ENCODE peak calls at places on chromosomes 4 and X, in seven cellular contexts. X is suprapubic skin, Z is right lobe of liver, H is uterus, D is HCT116, W is lower leg skin, R is adrenal gland. Q is an unnamed sample.
A peak's percentile ranks its signal among the peaks of the same experiment; 100 is the strongest.

GRCh38 chrX:15598031-15598430 is 2.7 kb downstream of the ACE2 start:
- DNase-seq in X (no peak), Z (no peak), H (no peak), D (no peak), W (no peak), R (no peak), Q (no peak)

GRCh38 chr4:24930136-24930535 is 17.3 kb upstream of the CCDC149 start:
- DNase-seq in X (no peak), Z (no peak), H (no peak), D (no peak), W (no peak), R (no peak), Q (no peak)

GRCh38 chrX:13387656-13388421 is 68.0 kb upstream of the ATXN3L start:
- DNase-seq in X (no peak), Z (no peak), H (no peak), D (no peak), W (no peak), R (no peak), Q (no peak)

GRCh38 chr4:183996868-183997267 is 91.8 kb downstream of the STOX2 start:
- DNase-seq in X (no peak), Z (no peak), H (no peak), D (no peak), W (no peak), R (no peak), Q (no peak)

GRCh38 chr4:180058731-180059215 is 2184.4 kb upstream of the TENM3 start:
- DNase-seq in X (no peak), Z (peak; percentile 43), H (no peak), D (no peak), W (no peak), R (peak; percentile 91), Q (peak; percentile 16)

GRCh38 chr4:6688879-6689505 is 4.7 kb upstream of the S100P start:
- DNase-seq in X (no peak), Z (no peak), H (no peak), D (peak; percentile 75), W (no peak), R (peak; percentile 43), Q (peak; percentile 81)

GRCh38 chr4:10554694-10555093 is 97.5 kb upstream of the ZNF518B start:
- DNase-seq in X (no peak), Z (peak; percentile 48), H (peak; percentile 27), D (peak; percentile 56), W (peak; percentile 58), R (peak; percentile 56), Q (peak; percentile 11)

GRCh38 chr4:156237192-156237591 is 283.5 kb upstream of the CTSO start:
- DNase-seq in X (no peak), Z (no peak), H (no peak), D (no peak), W (no peak), R (no peak), Q (no peak)

GRCh38 chr4:140935259-140935658 is 179.1 kb upstream of the TBC1D9 start:
- DNase-seq in X (no peak), Z (no peak), H (peak; percentile 45), D (no peak), W (no peak), R (peak; percentile 65), Q (no peak)

GRCh38 chr4:129394635-129395034 is 298.7 kb downstream of the C4orf33 start:
- DNase-seq in X (no peak), Z (no peak), H (no peak), D (no peak), W (no peak), R (no peak), Q (no peak)

GRCh38 chr4:188127157-188127874 is 11.9 kb upstream of the TRIML1 start:
- DNase-seq in X (no peak), Z (no peak), H (no peak), D (peak; percentile 86), W (no peak), R (peak; percentile 76), Q (peak; percentile 35)

GRCh38 chr4:105283501-105283900 is 136.8 kb downstream of the TET2 start:
- DNase-seq in X (no peak), Z (no peak), H (no peak), D (no peak), W (no peak), R (no peak), Q (no peak)

GRCh38 chr4:150387983-150388382 is 194.0 kb upstream of the MAB21L2 start:
- DNase-seq in X (no peak), Z (no peak), H (no peak), D (no peak), W (no peak), R (no peak), Q (no peak)

GRCh38 chr4:54016504-54016903 is 47.9 kb downstream of the CHIC2 start:
- DNase-seq in X (no peak), Z (no peak), H (no peak), D (no peak), W (no peak), R (no peak), Q (no peak)

GRCh38 chr4:11931266-11931665 is 502.6 kb upstream of the HS3ST1 start:
- DNase-seq in X (no peak), Z (no peak), H (no peak), D (no peak), W (no peak), R (no peak), Q (no peak)

GRCh38 chrX:72620550-72621145 is 48.0 kb upstream of the HDAC8 start:
- DNase-seq in X (no peak), Z (no peak), H (peak; percentile 72), D (peak; percentile 74), W (peak; percentile 21), R (peak; percentile 89), Q (peak; percentile 26)

GRCh38 chrX:107684956-107685385 is 56.7 kb downstream of the PRPS1 start:
- DNase-seq in X (peak; percentile 88), Z (peak; percentile 63), H (peak; percentile 81), D (no peak), W (peak; percentile 87), R (peak; percentile 63), Q (no peak)

GRCh38 chr4:123256006-123256405 is 140.6 kb upstream of the SPRY1 start:
- DNase-seq in X (no peak), Z (no peak), H (no peak), D (no peak), W (no peak), R (no peak), Q (no peak)

GRCh38 chr4:3225946-3226345 is 23.0 kb upstream of the MSANTD1 start:
- DNase-seq in X (no peak), Z (no peak), H (no peak), D (no peak), W (no peak), R (peak; percentile 33), Q (no peak)

GRCh38 chrX:68693481-68694410 is 46.3 kb downstream of the STARD8 start:
- DNase-seq in X (peak; percentile 76), Z (peak; percentile 92), H (peak; percentile 80), D (no peak), W (peak; percentile 49), R (peak; percentile 81), Q (peak; percentile 57)

GRCh38 chrX:68696267-68696666 is 48.8 kb downstream of the STARD8 start:
- DNase-seq in X (no peak), Z (no peak), H (no peak), D (no peak), W (no peak), R (no peak), Q (no peak)

GRCh38 chrX:68692651-68693050 is 45.2 kb downstream of the STARD8 start:
- DNase-seq in X (no peak), Z (no peak), H (no peak), D (no peak), W (no peak), R (no peak), Q (no peak)

GRCh38 chrX:68695206-68695845 is 47.9 kb downstream of the STARD8 start:
- DNase-seq in X (no peak), Z (no peak), H (no peak), D (no peak), W (no peak), R (no peak), Q (peak; percentile 50)

GRCh38 chrX:68694429-68695205 is 47.2 kb downstream of the STARD8 start:
- DNase-seq in X (no peak), Z (peak; percentile 59), H (no peak), D (no peak), W (no peak), R (no peak), Q (peak; percentile 37)
- TF ChIP-seq POLR2A in X (no peak), Z (no peak), H (no peak), D (no peak), W (no peak), R (no peak), Q (no peak)

DNA sequence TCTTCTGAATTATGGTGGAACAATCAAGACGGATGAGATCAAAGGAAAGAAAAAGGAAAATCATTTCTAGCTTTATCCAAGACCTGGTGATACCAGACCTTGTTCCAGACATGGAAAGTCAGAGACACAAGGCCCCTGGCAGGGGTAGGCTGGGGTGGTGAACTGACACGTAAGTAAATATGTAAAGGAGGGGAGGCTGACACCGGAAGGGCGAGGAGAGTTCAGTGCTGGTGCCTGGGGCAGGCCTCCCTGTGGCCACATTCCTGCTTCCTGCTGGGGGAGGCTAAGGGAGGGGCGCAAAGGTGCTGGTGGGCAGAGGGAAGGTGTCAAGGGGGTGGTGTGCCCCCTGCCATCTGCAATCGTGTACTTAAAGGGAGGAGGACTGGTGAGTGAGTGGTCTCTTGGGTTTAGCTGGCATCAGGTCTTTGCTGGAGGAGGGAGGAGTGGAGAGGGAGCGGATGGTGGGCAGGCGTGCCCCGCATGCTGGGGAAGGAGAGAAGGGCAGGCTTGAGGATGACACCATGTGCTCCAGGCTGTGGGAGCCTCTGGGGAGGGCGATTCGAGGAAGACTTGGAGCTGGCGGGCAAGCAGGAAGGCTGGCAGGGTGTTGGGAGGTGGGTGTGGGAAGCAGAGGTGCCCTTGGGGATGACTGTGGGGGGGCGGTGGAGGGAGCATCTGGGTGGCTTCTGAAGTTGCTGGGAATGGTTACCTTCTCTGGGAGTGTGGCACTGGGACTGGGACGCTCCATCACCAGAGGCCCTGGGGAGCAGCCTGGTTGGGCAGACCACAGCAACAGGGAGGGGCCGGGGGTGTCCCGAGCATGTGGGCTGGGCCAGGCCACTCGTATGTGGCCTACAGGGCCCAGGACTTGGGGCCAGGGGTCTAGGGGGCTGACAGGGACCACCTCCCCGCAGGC is 30.6 kb upstream of the AFAP1 start:
- DNase-seq in X (no peak), Z (no peak), H (peak; percentile 44), D (no peak), W (no peak), R (no peak), Q (no peak)
- TF ChIP-seq POLR2A in X (no peak), Z (no peak), H (no peak), D (no peak), W (no peak), R (no peak), Q (no peak)

GRCh38 chrX:119693032-119693995 is at the start of gene SEPTIN6:
- DNase-seq in X (peak; percentile 80), Z (peak; percentile 67), H (peak; percentile 43), D (peak; percentile 51), W (peak; percentile 21), R (peak; percentile 85), Q (peak; percentile 53)
- TF ChIP-seq POLR2A in X (no peak), Z (peak; percentile 65), H (no peak), D (peak; percentile 51), W (no peak), R (peak; percentile 92), Q (peak; percentile 63)

DNA sequence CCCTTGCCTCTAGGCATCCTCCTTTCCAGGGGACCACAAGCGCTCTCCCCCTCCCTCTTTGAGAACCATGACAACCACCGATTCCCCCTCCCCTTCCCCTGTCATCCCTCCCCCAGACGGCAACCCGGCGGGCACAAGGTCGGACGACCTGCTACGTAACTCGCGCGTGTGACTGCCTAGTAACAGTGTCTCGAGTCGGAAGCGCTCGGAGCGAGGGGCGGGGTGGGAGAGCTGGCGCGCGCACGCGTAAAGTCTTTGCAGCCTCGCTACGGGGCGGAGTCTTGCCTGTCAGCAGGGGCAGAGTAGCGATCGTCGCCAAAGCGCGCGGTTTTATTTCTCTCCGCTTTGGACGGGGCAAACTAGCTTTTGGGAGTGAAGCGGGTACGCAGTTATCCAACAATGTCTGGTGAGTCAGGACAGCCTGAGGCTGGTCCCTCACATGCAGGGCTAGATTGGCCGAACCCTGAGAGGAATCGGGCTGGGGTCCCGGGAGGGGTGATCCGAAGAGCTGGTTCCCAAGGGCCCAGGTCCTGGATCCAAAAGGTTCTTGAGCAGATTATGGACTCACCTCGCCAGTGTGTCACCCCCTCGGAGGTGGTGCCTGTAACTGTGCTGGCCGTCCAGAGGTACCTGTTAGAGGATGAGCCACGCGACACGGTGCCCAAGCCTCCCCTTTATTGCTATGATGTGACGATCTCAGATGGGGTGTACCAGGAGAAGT is at the start of gene RADX:
- DNase-seq in X (peak; percentile 87), Z (peak; percentile 81), H (peak; percentile 69), D (peak; percentile 64), W (peak; percentile 73), R (peak; percentile 89), Q (peak; percentile 7)
- TF ChIP-seq POLR2A in X (peak; percentile 27), Z (peak; percentile 27), H (no peak), D (peak; percentile 37), W (no peak), R (peak; percentile 72), Q (no peak)

Q was measured in H54.